ENCODE peak calls at places on chromosomes 2 and 18, in seven cellular contexts. A is AG10803, P is brain microvascular endothelial cell, Y is tibial nerve, G is uterus, D is fibroblast of mammary gland, T is GM13976. H is an unnamed sample.

GRCh38 chr18:11989174-11989573 is 7.9 kb downstream of the IMPA2 start:
- DNase-seq in D (no peak), T (no peak), Y (no peak), P (no peak), G (no peak), A (no peak), H (no peak)

GRCh38 chr2:147331790-147332419 is 512.9 kb upstream of the ACVR2A start:
- DNase-seq in G (no peak), Y (peak), P (peak), T (peak), A (peak), D (peak), H (no peak)

GRCh38 chr18:59846814-59847490 is 52.8 kb upstream of the PMAIP1 start:
- DNase-seq in Y (no peak), G (no peak), A (peak), P (peak), D (peak), T (peak), H (no peak)

GRCh38 chr18:46429649-46430224 is 227.3 kb downstream of the LOXHD1 start:
- DNase-seq in G (no peak), A (no peak), D (no peak), Y (no peak), P (no peak), T (no peak), H (no peak)

GRCh38 chr2:195304310-195304709 is 352.7 kb upstream of the SLC39A10 start:
- DNase-seq in A (peak), D (peak), T (no peak), G (no peak), Y (no peak), P (peak), H (no peak)

GRCh38 chr2:15253817-15254216 is 307.3 kb downstream of the NBAS start:
- DNase-seq in G (no peak), Y (no peak), A (no peak), D (no peak), P (no peak), T (no peak), H (no peak)

GRCh38 chr2:30257266-30258214 is 26.2 kb downstream of the LBH start:
- DNase-seq in D (no peak), A (no peak), G (no peak), P (no peak), T (no peak), Y (no peak), H (no peak)

GRCh38 chr18:1018211-1018651 is 113.6 kb downstream of the ADCYAP1 start:
- DNase-seq in P (no peak), T (no peak), A (peak), Y (no peak), D (peak), G (no peak), H (no peak)

GRCh38 chr2:7709907-7710306 is 792.7 kb downstream of the RNF144A start:
- DNase-seq in G (no peak), P (no peak), A (peak), T (no peak), Y (no peak), D (peak), H (no peak)

GRCh38 chr2:5555636-5556035 is 136.5 kb upstream of the SOX11 start:
- DNase-seq in D (no peak), G (no peak), P (no peak), A (no peak), T (no peak), Y (no peak), H (no peak)

GRCh38 chr2:237818066-237818473 is 19.5 kb downstream of the RBM44 start:
- DNase-seq in A (peak), D (peak), G (no peak), T (no peak), Y (no peak), P (peak), H (no peak)

GRCh38 chr2:156077041-156077735 is 255.3 kb downstream of the NR4A2 start:
- DNase-seq in T (no peak), D (no peak), A (no peak), P (no peak), Y (no peak), G (no peak), H (no peak)

GRCh38 chr18:44625367-44625766 is 55.3 kb upstream of the SETBP1 start:
- DNase-seq in T (no peak), P (no peak), G (no peak), Y (no peak), D (no peak), A (no peak), H (no peak)

GRCh38 chr2:112092286-112093041 is 37.4 kb downstream of the TMEM87B start:
- DNase-seq in P (peak), Y (no peak), D (peak), G (no peak), A (peak), T (no peak), H (no peak)

GRCh38 chr2:70190086-70190412 is 770 bp downstream of the C2orf42 start:
- DNase-seq in P (peak), G (no peak), D (no peak), T (no peak), Y (no peak), A (peak), H (no peak)

GRCh38 chr18:23881778-23882177 is 132.8 kb upstream of the TTC39C start:
- DNase-seq in P (no peak), D (no peak), T (no peak), Y (no peak), A (no peak), G (no peak), H (no peak)

GRCh38 chr2:218982312-218983262 is 2.4 kb downstream of the FEV start:
- DNase-seq in A (no peak), G (no peak), D (no peak), T (peak), Y (no peak), P (no peak), H (no peak)

GRCh38 chr2:143852748-143853147 is 667.2 kb downstream of the ZEB2 start:
- DNase-seq in T (no peak), A (no peak), G (no peak), Y (no peak), D (no peak), P (no peak), H (no peak)

GRCh38 chr18:3554811-3555427 is 104.9 kb downstream of the TGIF1 start:
- DNase-seq in G (no peak), Y (no peak), P (no peak), A (no peak), T (no peak), D (no peak), H (no peak)

GRCh38 chr18:10234281-10234680 is 220.2 kb upstream of the APCDD1 start:
- DNase-seq in Y (no peak), T (no peak), A (peak), P (no peak), G (no peak), D (peak), H (no peak)

GRCh38 chr2:96118698-96119388 is 2.5 kb upstream of the ADRA2B start:
- DNase-seq in G (no peak), T (no peak), P (no peak), Y (no peak), D (no peak), A (no peak), H (no peak)

GRCh38 chr2:54438271-54438670 is 17.9 kb upstream of the SPTBN1 start:
- DNase-seq in T (no peak), Y (peak), A (peak), G (peak), D (peak), P (no peak), H (no peak)

GRCh38 chr18:33128581-33128980 is 311.9 kb downstream of the CCDC178 start:
- DNase-seq in G (no peak), A (no peak), D (no peak), P (no peak), T (no peak), Y (no peak), H (no peak)

GRCh38 chr2:179614121-179614520 is 247.3 kb downstream of the ZNF385B start:
- DNase-seq in D (no peak), G (no peak), P (no peak), Y (no peak), T (no peak), A (peak), H (no peak)

GRCh38 chr2:12797815-12798214 is 81.1 kb downstream of the TRIB2 start:
- DNase-seq in G (no peak), Y (no peak), P (no peak), A (peak), T (no peak), D (peak), H (no peak)

GRCh38 chr18:53838796-53839195 is 385.7 kb downstream of the MBD2 start:
- DNase-seq in G (no peak), P (no peak), A (no peak), Y (no peak), T (no peak), D (no peak), H (no peak)

GRCh38 chr2:233418052-233418760 is 63.9 kb downstream of the DGKD start:
- DNase-seq in T (no peak), P (no peak), D (no peak), A (no peak), Y (no peak), G (no peak), H (no peak)

GRCh38 chr2:174492963-174493431 is 6.2 kb upstream of the GPR155 start:
- DNase-seq in A (no peak), Y (no peak), D (no peak), P (no peak), T (peak), G (no peak), H (no peak)

GRCh38 chr2:241228081-241228859 is 39.8 kb downstream of the ANO7 start:
- DNase-seq in Y (no peak), A (no peak), T (no peak), G (no peak), P (no peak), D (peak), H (no peak)

GRCh38 chr2:241562269-241562891 is 3.8 kb downstream of the BOK start:
- DNase-seq in Y (no peak), G (no peak), T (no peak), D (no peak), A (no peak), P (no peak), H (no peak)

GRCh38 chr2:36451512-36451911 is 95.9 kb downstream of the CRIM1 start:
- DNase-seq in T (no peak), Y (no peak), D (peak), G (no peak), A (no peak), P (peak), H (no peak)

GRCh38 chr2:221641181-221641871 is 69.2 kb upstream of the EPHA4 start:
- DNase-seq in Y (no peak), A (peak), T (no peak), P (peak), G (no peak), D (no peak), H (no peak)

GRCh38 chr2:101909760-101910159 is 82.0 kb upstream of the IL1R2 start:
- DNase-seq in P (no peak), D (no peak), G (no peak), A (no peak), Y (no peak), T (no peak), H (no peak)

GRCh38 chr2:120774557-120775160 is 39.0 kb downstream of the GLI2 start:
- DNase-seq in G (no peak), Y (no peak), P (no peak), D (no peak), T (no peak), A (no peak), H (no peak)

GRCh38 chr2:122451040-122451439 is 695.6 kb downstream of the TSN start:
- DNase-seq in T (peak), P (peak), A (peak), G (no peak), D (peak), Y (no peak), H (no peak)

GRCh38 chr18:12307251-12307736 is 747 bp upstream of the TUBB6 start:
- DNase-seq in A (peak), T (peak), P (peak), Y (peak), G (peak), D (peak), H (no peak)

GRCh38 chr2:177906041-177906718 is 166.4 kb downstream of the PDE11A start:
- DNase-seq in A (peak), Y (peak), D (peak), T (peak), G (peak), P (peak), H (no peak)

GRCh38 chr2:43171789-43172188 is 54.6 kb downstream of the ZFP36L2 start:
- DNase-seq in A (peak), T (no peak), D (peak), P (peak), G (no peak), Y (peak), H (no peak)

GRCh38 chr18:31554776-31555175 is 36.9 kb upstream of the TTR start:
- DNase-seq in G (no peak), T (no peak), A (no peak), Y (no peak), D (no peak), P (no peak), H (no peak)
- TF ChIP-seq CTCF in G (no peak), T (no peak), A (no peak), Y (no peak), D (no peak), P (no peak), H (no peak)

DNA sequence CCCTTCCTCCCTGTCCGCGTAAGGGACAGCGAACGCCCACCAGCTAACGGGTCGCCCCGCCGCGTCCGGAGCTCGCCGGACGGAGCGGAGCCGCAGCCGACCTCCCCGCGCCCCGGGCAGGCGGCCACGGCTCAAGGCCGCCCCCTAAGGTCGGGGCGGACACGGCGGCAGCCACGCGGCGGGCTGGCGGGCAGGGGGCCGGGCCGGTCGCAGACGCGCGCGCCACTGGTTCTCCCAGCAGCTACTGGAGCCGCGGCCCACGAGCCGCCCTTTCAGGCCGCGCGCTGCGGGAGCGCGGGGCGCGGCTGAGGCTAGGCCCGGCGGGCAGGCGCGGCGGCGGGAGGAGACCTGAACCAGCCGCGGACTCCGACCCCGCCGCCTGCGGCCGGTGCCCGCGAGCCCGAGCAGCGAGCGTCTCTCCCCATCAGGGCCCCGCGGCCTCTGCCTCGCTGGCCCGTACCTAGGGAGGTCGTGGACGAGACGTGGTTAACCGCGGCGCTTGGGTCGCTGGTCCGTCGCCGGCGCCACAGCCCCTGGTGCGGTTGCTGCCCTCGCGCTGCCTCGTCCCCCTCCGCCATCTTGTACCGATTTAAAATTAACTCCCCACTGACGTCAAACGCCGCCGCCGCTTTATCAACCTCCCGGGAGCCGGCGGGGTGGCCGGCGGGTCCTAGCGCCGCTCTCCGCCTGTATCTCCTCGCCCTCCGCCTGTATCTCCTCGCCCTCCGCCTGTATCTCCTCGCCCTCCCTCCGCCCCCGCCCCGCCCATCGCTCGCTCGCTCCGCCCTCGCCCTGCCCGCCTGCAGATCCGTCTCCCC is at the start of gene ATL2:
- DNase-seq in A (peak), Y (peak), P (peak), T (peak), G (peak), D (peak), H (peak)
- TF ChIP-seq CTCF in A (no peak), Y (peak), P (peak), T (peak), G (no peak), D (no peak), H (no peak)

GRCh38 chr2:26472821-26473655 is 4.9 kb downstream of the OTOF start:
- DNase-seq in A (no peak), T (no peak), D (no peak), P (no peak), Y (no peak), G (no peak), H (no peak)

GRCh38 chr2:26471278-26471677 is 6.6 kb downstream of the OTOF start:
- DNase-seq in P (no peak), G (no peak), A (no peak), D (no peak), T (no peak), Y (no peak), H (no peak)

GRCh38 chr2:26473796-26474195 is 4.1 kb downstream of the OTOF start:
- DNase-seq in G (no peak), Y (no peak), D (no peak), A (no peak), T (no peak), P (no peak), H (no peak)

GRCh38 chr2:26470601-26471260 is 7.2 kb downstream of the OTOF start:
- DNase-seq in G (no peak), T (no peak), A (no peak), P (no peak), Y (no peak), D (no peak), H (no peak)

GRCh38 chr2:26471766-26472706 is 5.9 kb downstream of the OTOF start:
- DNase-seq in T (no peak), Y (no peak), G (no peak), A (no peak), P (no peak), D (no peak), H (no peak)
- TF ChIP-seq CTCF in T (no peak), Y (no peak), G (no peak), A (no peak), P (peak), D (peak), H (no peak)

GRCh38 chr2:151777487-151777886 is 43.2 kb upstream of the NEB start:
- DNase-seq in G (no peak), P (no peak), T (no peak), Y (no peak), A (no peak), D (no peak), H (no peak)
- TF ChIP-seq CTCF in G (no peak), P (peak), T (no peak), Y (no peak), A (no peak), D (peak), H (no peak)

GRCh38 chr2:128644745-128645256 is 326.1 kb upstream of the HS6ST1 start:
- DNase-seq in A (no peak), T (no peak), Y (no peak), G (no peak), P (no peak), D (no peak), H (no peak)
- TF ChIP-seq CTCF in A (no peak), T (no peak), Y (no peak), G (no peak), P (peak), D (peak), H (no peak)